ENCODE peak calls at places on chromosomes 4 and X, in seven cellular contexts. C is K562, L is cardiac muscle cell, Q is lower lobe of right lung, T is GM23338, Y is glutamatergic neuron, H is HCT116. K is an unnamed sample.

GRCh38 chrX:102085706-102086105 is 39.8 kb upstream of the TCEAL2 start:
- DNase-seq in C (no peak), L (no peak), Q (no peak), T (peak; percentile 41), Y (no peak), H (no peak), K (no peak)

GRCh38 chr4:98446499-98447375 is 185.6 kb downstream of the RAP1GDS1 start:
- DNase-seq in C (no peak), L (peak; percentile 74), Q (peak; percentile 51), T (no peak), Y (no peak), H (no peak), K (no peak)

GRCh38 chrX:77743720-77744119 is 42.3 kb downstream of the ATRX start:
- DNase-seq in C (no peak), L (peak; percentile 0), Q (no peak), T (no peak), Y (no peak), H (no peak), K (no peak)

GRCh38 chrX:107448625-107449468 is 605 bp upstream of the FRMPD3 start:
- DNase-seq in C (no peak), L (no peak), Q (no peak), T (peak; percentile 59), Y (peak; percentile 51), H (no peak), K (no peak)

GRCh38 chrX:116272328-116272727 is 101.8 kb downstream of the AGTR2 start:
- DNase-seq in C (no peak), L (peak; percentile 94), Q (no peak), T (peak; percentile 11), Y (no peak), H (peak; percentile 70), K (no peak)

GRCh38 chr4:184892999-184893398 is 67.2 kb upstream of the ACSL1 start:
- DNase-seq in C (no peak), L (no peak), Q (no peak), T (no peak), Y (no peak), H (no peak), K (no peak)

GRCh38 chr4:8198906-8199593 is at the start of gene SH3TC1:
- DNase-seq in C (peak; percentile 58), L (peak; percentile 93), Q (peak; percentile 96), T (no peak), Y (peak; percentile 77), H (peak; percentile 46), K (no peak)

GRCh38 chr4:146243141-146243882 is 29.0 kb downstream of the REELD1 start:
- DNase-seq in C (peak; percentile 72), L (peak; percentile 20), Q (peak; percentile 61), T (peak; percentile 76), Y (no peak), H (no peak), K (no peak)

GRCh38 chrX:29478336-29479069 is 736.9 kb upstream of the MAGEB2 start:
- DNase-seq in C (peak; percentile 12), L (peak; percentile 55), Q (no peak), T (peak; percentile 60), Y (peak; percentile 21), H (peak; percentile 36), K (no peak)

GRCh38 chrX:82677281-82677680 is 830.8 kb upstream of the POU3F4 start:
- DNase-seq in C (no peak), L (no peak), Q (no peak), T (no peak), Y (no peak), H (no peak), K (no peak)

GRCh38 chrX:82676386-82676785 is 831.7 kb upstream of the POU3F4 start:
- DNase-seq in C (no peak), L (no peak), Q (no peak), T (peak; percentile 1), Y (no peak), H (peak; percentile 15), K (no peak)
- TF ChIP-seq CTCF in C (no peak), L (no peak), Q (no peak), T (peak; percentile 25), Y (peak; percentile 43), H (no peak), K (peak; percentile 68)

GRCh38 chrX:114077773-114078172 is 506.1 kb upstream of the HTR2C start:
- DNase-seq in C (no peak), L (no peak), Q (no peak), T (no peak), Y (no peak), H (no peak), K (no peak)

GRCh38 chrX:114071412-114071811 is 512.5 kb upstream of the HTR2C start:
- DNase-seq in C (no peak), L (no peak), Q (peak; percentile 46), T (no peak), Y (no peak), H (no peak), K (no peak)

GRCh38 chrX:114073926-114074325 is 510.0 kb upstream of the HTR2C start:
- DNase-seq in C (no peak), L (no peak), Q (no peak), T (no peak), Y (no peak), H (no peak), K (no peak)

GRCh38 chrX:114075073-114075673 is 508.7 kb upstream of the HTR2C start:
- DNase-seq in C (no peak), L (no peak), Q (no peak), T (no peak), Y (no peak), H (no peak), K (no peak)
- TF ChIP-seq CTCF in C (peak; percentile 57), L (peak; percentile 25), Q (peak; percentile 12), T (peak; percentile 57), Y (peak; percentile 30), H (peak; percentile 11), K (peak; percentile 82)

GRCh38 chr4:926538-926937 is 5.6 kb downstream of the GAK start:
- DNase-seq in C (no peak), L (peak; percentile 39), Q (no peak), T (peak; percentile 88), Y (peak; percentile 70), H (no peak), K (no peak)
- TF ChIP-seq CTCF in C (peak; percentile 35), L (peak; percentile 55), Q (peak; percentile 14), T (peak; percentile 60), Y (peak; percentile 50), H (peak; percentile 18), K (peak; percentile 61)

DNA sequence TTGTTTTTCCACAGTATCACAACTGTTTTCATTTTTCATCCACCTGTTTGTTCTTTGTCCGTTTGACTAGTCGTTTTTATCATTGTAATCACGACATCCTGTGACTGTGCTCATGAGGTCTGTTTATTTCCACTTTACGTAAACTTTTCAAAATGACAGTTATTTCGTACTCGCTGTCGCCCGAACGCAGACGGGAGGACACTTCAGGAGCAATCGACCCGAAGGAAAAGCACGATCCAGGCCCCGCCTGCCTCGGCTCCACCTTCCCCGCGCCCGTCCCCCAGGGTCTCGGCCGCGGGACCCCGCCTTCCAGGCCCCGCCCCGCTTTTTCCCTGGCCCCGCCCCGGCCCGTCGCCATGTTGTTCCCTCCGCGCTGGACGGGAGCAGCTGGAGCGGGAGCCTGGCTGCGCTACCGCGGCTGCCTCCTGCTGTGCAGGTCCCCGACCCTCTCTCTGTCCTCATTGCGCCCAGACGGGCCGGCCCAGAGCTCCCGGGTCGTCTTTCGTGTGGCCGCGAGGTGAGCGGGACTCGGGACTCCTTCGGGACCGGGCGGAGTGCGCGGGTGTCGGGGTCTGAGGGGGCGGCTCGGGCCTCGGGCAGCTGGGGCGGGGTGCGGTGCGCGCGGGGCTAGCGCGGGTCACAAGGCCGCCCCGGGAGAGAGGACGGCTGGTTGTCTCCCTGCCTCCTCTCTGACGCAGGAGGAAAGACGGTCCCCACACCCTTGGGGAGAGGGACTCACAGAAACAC is at the start of gene RAB9A:
- DNase-seq in C (peak; percentile 89), L (peak; percentile 75), Q (peak; percentile 86), T (peak; percentile 79), Y (peak; percentile 90), H (peak; percentile 38), K (peak; percentile 92)
- TF ChIP-seq CTCF in C (no peak), L (no peak), Q (no peak), T (no peak), Y (no peak), H (no peak), K (peak; percentile 8)

DNA sequence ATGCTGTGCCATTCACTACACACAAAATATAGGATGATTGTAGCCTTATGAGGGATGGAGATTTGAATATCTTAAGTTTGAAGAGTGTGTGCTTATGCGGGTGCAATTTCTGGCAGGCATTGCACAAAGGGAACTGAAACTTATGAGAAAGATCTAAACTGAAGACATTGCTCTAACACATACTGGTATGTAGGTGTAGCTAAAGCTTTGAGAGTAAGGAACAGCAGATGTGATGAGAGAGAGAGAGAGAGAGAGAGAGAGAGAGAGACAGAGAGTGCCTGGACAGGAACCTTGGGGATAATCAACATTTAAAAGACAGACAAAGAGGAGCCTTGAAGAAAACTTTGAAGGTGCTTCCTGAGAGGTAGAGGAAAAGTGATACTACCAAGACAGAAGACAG is 379.7 kb downstream of the SPRY1 start:
- DNase-seq in C (no peak), L (no peak), Q (no peak), T (no peak), Y (no peak), H (no peak), K (no peak)
- TF ChIP-seq CTCF in C (no peak), L (no peak), Q (no peak), T (no peak), Y (no peak), H (no peak), K (no peak)

GRCh38 chr4:3246458-3247398 is 2.2 kb upstream of the MSANTD1 start:
- DNase-seq in C (no peak), L (no peak), Q (no peak), T (no peak), Y (no peak), H (no peak), K (no peak)
- TF ChIP-seq CTCF in C (no peak), L (peak; percentile 4), Q (no peak), T (no peak), Y (no peak), H (no peak), K (peak; percentile 34)

DNA sequence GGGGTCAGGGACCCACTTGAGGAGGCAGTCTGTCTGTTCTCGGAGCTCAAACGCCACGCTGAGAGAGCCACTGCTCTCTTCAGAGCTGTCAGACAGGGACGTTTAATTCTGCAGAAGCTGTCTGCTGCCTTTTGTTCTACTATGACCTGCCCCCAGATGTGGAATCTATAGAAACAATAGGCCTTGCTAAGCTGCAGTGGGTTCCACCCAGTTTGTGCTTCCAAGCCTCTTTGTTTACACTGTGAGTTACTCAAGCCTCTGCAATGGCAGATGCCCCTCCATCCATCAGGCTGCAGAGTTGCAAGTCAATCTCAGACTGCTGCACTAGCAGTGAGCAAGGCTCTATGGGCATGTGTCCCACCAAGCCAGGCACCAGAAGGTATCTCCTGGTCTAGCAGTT is 158.1 kb downstream of the DTHD1 start:
- DNase-seq in C (no peak), L (no peak), Q (no peak), T (no peak), Y (no peak), H (no peak), K (no peak)
- TF ChIP-seq CTCF in C (no peak), L (no peak), Q (no peak), T (no peak), Y (no peak), H (no peak), K (no peak)

DNA sequence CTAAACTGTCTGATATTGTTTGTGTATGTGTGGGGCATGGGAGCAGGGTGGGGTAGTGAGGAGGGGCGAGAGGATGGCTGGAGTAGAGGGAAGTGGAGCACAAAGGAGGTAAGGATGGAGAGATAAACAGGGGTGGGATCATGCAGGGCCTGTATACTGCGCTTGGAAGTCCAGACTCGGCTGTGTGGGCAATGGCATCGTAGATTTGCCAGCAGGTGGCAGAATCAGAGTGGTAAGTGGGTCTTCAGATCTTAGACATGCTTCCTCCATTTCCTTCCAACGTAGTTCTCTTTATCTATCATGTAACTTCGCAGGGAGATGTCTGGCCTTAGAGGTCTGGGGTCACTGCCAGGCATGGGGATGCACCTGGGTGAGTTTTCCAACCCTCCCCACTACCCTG is 155.5 kb downstream of the PDGFRA start:
- DNase-seq in C (no peak), L (peak; percentile 42), Q (no peak), T (peak; percentile 31), Y (no peak), H (peak; percentile 6), K (no peak)
- TF ChIP-seq CTCF in C (peak; percentile 54), L (peak; percentile 32), Q (peak; percentile 48), T (peak; percentile 39), Y (no peak), H (peak; percentile 19), K (peak; percentile 78)

K was measured in chondrocyte.